ENCODE peak calls at places on chromosomes 11 and 22, in four cellular contexts. Q, G, T and V are unnamed samples.
A peak's percentile ranks its signal among the peaks of the same experiment; 100 is the strongest.

GRCh38 chr11:2517386-2518064 is 72.7 kb downstream of the KCNQ1 start:
- DNase-seq in Q (no peak), G (no peak), T (no peak), V (no peak)

GRCh38 chr22:49756656-49757055 is 71.0 kb downstream of the BRD1 start:
- DNase-seq in Q (no peak), G (no peak), T (no peak), V (no peak)

GRCh38 chr11:1773131-1773510 is 9.4 kb upstream of the CTSD start:
- DNase-seq in Q (no peak), G (no peak), T (no peak), V (no peak)

GRCh38 chr11:1883342-1884122 is 8.2 kb downstream of the PRR33 start:
- DNase-seq in Q (no peak), G (no peak), T (no peak), V (no peak)

GRCh38 chr11:94134651-94135512 is 6.2 kb downstream of the PANX1 start:
- DNase-seq in Q (peak; percentile 96), G (no peak), T (peak; percentile 93), V (no peak)

GRCh38 chr11:76990628-76991027 is 43.6 kb upstream of the B3GNT6 start:
- DNase-seq in Q (no peak), G (no peak), T (no peak), V (no peak)

GRCh38 chr11:35650467-35650866 is 12.1 kb upstream of the TRIM44 start:
- DNase-seq in Q (no peak), G (no peak), T (no peak), V (no peak)

GRCh38 chr11:58914821-58915543 is 24.3 kb upstream of the GLYATL1 start:
- DNase-seq in Q (peak; percentile 24), G (no peak), T (no peak), V (no peak)

GRCh38 chr11:67594480-67594879 is 10.9 kb downstream of the GSTP1 start:
- DNase-seq in Q (no peak), G (no peak), T (no peak), V (no peak)

GRCh38 chr11:61639816-61640443 is 40.3 kb upstream of the DAGLA start:
- DNase-seq in Q (peak; percentile 31), G (no peak), T (no peak), V (no peak)

GRCh38 chr11:72984448-72985077 is 157.6 kb downstream of the FCHSD2 start:
- DNase-seq in Q (no peak), G (no peak), T (no peak), V (no peak)

GRCh38 chr11:102007567-102008437 is 39.4 kb upstream of the CFAP300 start:
- DNase-seq in Q (peak; percentile 66), G (peak; percentile 31), T (peak; percentile 78), V (no peak)

GRCh38 chr22:46293591-46294260 is 2.9 kb upstream of the GTSE1 start:
- DNase-seq in Q (peak; percentile 53), G (no peak), T (no peak), V (no peak)

GRCh38 chr11:71483689-71484088 is 30.7 kb downstream of the NADSYN1 start:
- DNase-seq in Q (no peak), G (no peak), T (no peak), V (no peak)

GRCh38 chr11:133903875-133904817 is 52.6 kb downstream of the IGSF9B start:
- DNase-seq in Q (no peak), G (no peak), T (no peak), V (no peak)

GRCh38 chr22:31055322-31056159 is 25.6 kb upstream of the SMTN start:
- DNase-seq in Q (peak; percentile 99), G (no peak), T (peak; percentile 82), V (peak; percentile 81)

GRCh38 chr11:134862796-134863195 is 450.8 kb upstream of the B3GAT1 start:
- DNase-seq in Q (no peak), G (no peak), T (no peak), V (no peak)

GRCh38 chr11:68003846-68004550 is at the start of gene UNC93B1:
- DNase-seq in Q (peak; percentile 76), G (peak; percentile 92), T (peak; percentile 70), V (no peak)

GRCh38 chr11:72989727-72990126 is 152.4 kb downstream of the FCHSD2 start:
- DNase-seq in Q (peak; percentile 13), G (no peak), T (no peak), V (no peak)

GRCh38 chr11:74462009-74462408 is 5.3 kb downstream of the KCNE3 start:
- DNase-seq in Q (no peak), G (peak; percentile 60), T (no peak), V (no peak)

GRCh38 chr22:49960967-49961600 is 512 bp downstream of the PIM3 start:
- DNase-seq in Q (no peak), G (peak; percentile 34), T (peak; percentile 26), V (no peak)

GRCh38 chr22:48333816-48334735 is 1493.6 kb downstream of the BRD1 start:
- DNase-seq in Q (no peak), G (no peak), T (no peak), V (no peak)

GRCh38 chr11:117194267-117194666 is 4.9 kb upstream of the TAGLN start:
- DNase-seq in Q (no peak), G (no peak), T (no peak), V (no peak)

GRCh38 chr11:77199346-77199745 is 71.3 kb downstream of the MYO7A start:
- DNase-seq in Q (no peak), G (no peak), T (no peak), V (no peak)

GRCh38 chr11:131145806-131146205 is 224.6 kb upstream of the NTM start:
- DNase-seq in Q (no peak), G (no peak), T (no peak), V (no peak)

GRCh38 chr11:2555376-2555775 is 110.6 kb downstream of the KCNQ1 start:
- DNase-seq in Q (no peak), G (no peak), T (no peak), V (no peak)

GRCh38 chr22:31211862-31212730 is at the start of gene LIMK2:
- DNase-seq in Q (peak; percentile 73), G (peak; percentile 95), T (peak; percentile 88), V (peak; percentile 9)

GRCh38 chr22:19488884-19489843 is 9.4 kb downstream of the CDC45 start:
- DNase-seq in Q (peak; percentile 23), G (peak; percentile 84), T (peak; percentile 25), V (no peak)

GRCh38 chr11:68009391-68010000 is 631 bp upstream of the ALDH3B1 start:
- DNase-seq in Q (peak; percentile 53), G (no peak), T (peak; percentile 61), V (no peak)

GRCh38 chr11:131663403-131664200 is 293.2 kb downstream of the NTM start:
- DNase-seq in Q (no peak), G (no peak), T (no peak), V (no peak)

GRCh38 chr22:47030881-47031627 is 268.6 kb downstream of the TBC1D22A start:
- DNase-seq in Q (no peak), G (peak; percentile 22), T (no peak), V (no peak)

GRCh38 chr11:28107726-28108618 is at the start of the genes KIF18A and METTL15:
- DNase-seq in Q (peak; percentile 99), G (peak; percentile 90), T (peak; percentile 100), V (peak; percentile 87)

GRCh38 chr11:34145073-34145472 is 39.6 kb downstream of the NAT10 start:
- DNase-seq in Q (no peak), G (no peak), T (no peak), V (no peak)

GRCh38 chr22:45548991-45549736 is 46.5 kb downstream of the FBLN1 start:
- DNase-seq in Q (peak; percentile 94), G (peak; percentile 41), T (no peak), V (no peak)

GRCh38 chr22:28341001-28341400 is 338.6 kb downstream of the TTC28 start:
- DNase-seq in Q (peak; percentile 12), G (no peak), T (peak; percentile 64), V (no peak)

GRCh38 chr11:32428665-32429293 is 6.6 kb downstream of the WT1 start:
- DNase-seq in Q (no peak), G (no peak), T (no peak), V (no peak)

GRCh38 chr11:119378851-119379465 is 2.5 kb downstream of the USP2 start:
- DNase-seq in Q (no peak), G (peak; percentile 23), T (no peak), V (no peak)

GRCh38 chr11:69880041-69880802 is 61.0 kb upstream of the FGF3 start:
- DNase-seq in Q (no peak), G (no peak), T (no peak), V (no peak)

GRCh38 chr11:69877235-69877634 is 58.0 kb upstream of the FGF3 start:
- DNase-seq in Q (no peak), G (no peak), T (no peak), V (no peak)

GRCh38 chr11:69878927-69879733 is 59.9 kb upstream of the FGF3 start:
- DNase-seq in Q (no peak), G (no peak), T (no peak), V (no peak)

GRCh38 chr11:69879734-69880005 is 60.5 kb upstream of the FGF3 start:
- DNase-seq in Q (no peak), G (no peak), T (no peak), V (no peak)

GRCh38 chr11:69878144-69878883 is 59.1 kb upstream of the FGF3 start:
- DNase-seq in Q (no peak), G (no peak), T (no peak), V (no peak)
- H3K9me1 ChIP-seq in Q (no peaks in the 10 kb centered on the region), G (no peaks in the 10 kb centered on the region), T (no peaks in the 10 kb centered on the region), V (no peaks in the 10 kb centered on the region)

GRCh38 chr11:96242191-96242845 is 100.7 kb downstream of the MAML2 start:
- DNase-seq in Q (no peak), G (no peak), T (no peak), V (no peak)
- H3K4me3 ChIP-seq in Q (no peak overlapping the region), G (peak overlapping the region; percentile 39), T (no peak overlapping the region), V (no peak overlapping the region)

DNA sequence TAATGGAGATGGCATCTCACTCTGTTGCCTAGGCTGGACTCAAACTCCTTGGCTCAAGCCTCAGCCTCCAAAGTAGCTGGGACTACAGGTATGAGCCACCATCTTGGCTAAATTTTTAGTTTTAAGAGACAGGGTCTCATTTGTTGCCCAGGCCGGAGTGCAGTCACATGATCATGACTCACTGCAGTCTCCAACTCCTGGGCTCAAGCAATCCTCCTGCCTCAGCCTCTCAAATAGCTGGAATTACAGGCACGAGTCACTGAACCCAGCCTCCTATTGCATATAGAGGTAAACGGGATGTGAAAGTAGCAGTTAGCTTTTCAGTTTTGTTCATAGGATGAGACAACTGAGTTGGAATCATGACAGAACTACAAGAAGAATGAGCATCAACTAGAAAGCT is 9.5 kb upstream of the NAALAD2 start:
- DNase-seq in Q (no peak), G (no peak), T (no peak), V (no peak)
- H3K9me1 ChIP-seq in Q (no peaks in the 10 kb centered on the region), G (no peaks in the 10 kb centered on the region), T (no peaks in the 10 kb centered on the region), V (no peaks in the 10 kb centered on the region)

DNA sequence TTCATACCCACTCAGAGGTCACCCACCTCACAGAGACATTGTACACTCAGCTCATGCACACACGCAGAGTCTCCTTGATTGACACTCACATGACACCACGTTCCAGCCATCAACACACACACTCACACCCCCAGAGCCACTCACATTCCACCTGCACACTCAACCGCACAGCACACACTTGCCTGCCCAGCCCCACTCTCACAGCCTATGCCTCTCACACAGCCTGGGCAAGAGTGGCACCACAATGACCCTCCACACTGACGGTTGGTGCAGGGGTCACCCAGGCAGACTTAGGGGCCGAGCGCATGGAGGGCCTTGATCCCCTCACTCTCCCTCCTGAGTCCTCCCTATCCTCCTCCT is 2.2 kb downstream of the SPI1 start:
- DNase-seq in Q (no peak), G (no peak), T (no peak), V (no peak)
- H3K4me3 ChIP-seq in Q (no peak overlapping the region), G (peak overlapping the region; percentile 47), T (no peak overlapping the region), V (no peak overlapping the region)